ENCODE peak calls at places on chromosomes 2 and 18, in seven cellular contexts. One of them, this sample, is unnamed. For H3K4me1, the result is how much of the 10 kb centered on the place peaks cover.

GRCh38 chr2:19810637-19811036 is 91.1 kb downstream of the TTC32 start:
- DNase-seq in cardiac muscle cell: no peak
- DNase-seq in GM23338: no peak
- DNase-seq in CD8-positive, alpha-beta T cell: no peak
- DNase-seq in PC-9: peak
- DNase-seq in stomach: no peak
- DNase-seq in kidney: no peak
- DNase-seq in this sample: no peak

GRCh38 chr2:88053301-88053700 is 2.3 kb downstream of the KRCC1 start:
- DNase-seq in CD8-positive, alpha-beta T cell: no peak
- DNase-seq in PC-9: no peak
- DNase-seq in stomach: no peak
- DNase-seq in GM23338: no peak
- DNase-seq in kidney: no peak
- DNase-seq in cardiac muscle cell: peak
- DNase-seq in this sample: no peak

GRCh38 chr2:12037301-12037700 is 290.9 kb downstream of the LPIN1 start:
- DNase-seq in stomach: no peak
- DNase-seq in PC-9: no peak
- DNase-seq in GM23338: no peak
- DNase-seq in cardiac muscle cell: no peak
- DNase-seq in kidney: no peak
- DNase-seq in CD8-positive, alpha-beta T cell: no peak
- DNase-seq in this sample: no peak

GRCh38 chr2:84701880-84702279 is 179.0 kb downstream of the TRABD2A start:
- DNase-seq in GM23338: no peak
- DNase-seq in cardiac muscle cell: peak
- DNase-seq in kidney: no peak
- DNase-seq in stomach: no peak
- DNase-seq in PC-9: no peak
- DNase-seq in CD8-positive, alpha-beta T cell: no peak
- DNase-seq in this sample: no peak

GRCh38 chr2:12486205-12487118 is 230.3 kb upstream of the TRIB2 start:
- DNase-seq in cardiac muscle cell: no peak
- DNase-seq in PC-9: peak
- DNase-seq in kidney: no peak
- DNase-seq in CD8-positive, alpha-beta T cell: no peak
- DNase-seq in GM23338: peak
- DNase-seq in stomach: no peak
- DNase-seq in this sample: no peak

GRCh38 chr2:133416756-133417155 is 151.5 kb downstream of the NCKAP5 start:
- DNase-seq in PC-9: no peak
- DNase-seq in stomach: no peak
- DNase-seq in cardiac muscle cell: no peak
- DNase-seq in GM23338: no peak
- DNase-seq in kidney: no peak
- DNase-seq in CD8-positive, alpha-beta T cell: no peak
- DNase-seq in this sample: no peak

GRCh38 chr2:120365236-120365793 is 19.4 kb downstream of the INHBB start:
- DNase-seq in GM23338: no peak
- DNase-seq in kidney: peak
- DNase-seq in CD8-positive, alpha-beta T cell: no peak
- DNase-seq in PC-9: no peak
- DNase-seq in cardiac muscle cell: no peak
- DNase-seq in stomach: no peak
- DNase-seq in this sample: no peak

GRCh38 chr2:144288428-144288827 is 231.5 kb downstream of the ZEB2 start:
- DNase-seq in PC-9: no peak
- DNase-seq in stomach: no peak
- DNase-seq in CD8-positive, alpha-beta T cell: no peak
- DNase-seq in GM23338: peak
- DNase-seq in cardiac muscle cell: no peak
- DNase-seq in kidney: no peak
- DNase-seq in this sample: no peak

GRCh38 chr2:48532824-48533223 is 2.9 kb downstream of the STON1 start:
- DNase-seq in GM23338: no peak
- DNase-seq in PC-9: no peak
- DNase-seq in kidney: no peak
- DNase-seq in CD8-positive, alpha-beta T cell: no peak
- DNase-seq in cardiac muscle cell: no peak
- DNase-seq in stomach: no peak
- DNase-seq in this sample: no peak

GRCh38 chr18:59918320-59918755 is 18.5 kb downstream of the PMAIP1 start:
- DNase-seq in kidney: peak
- DNase-seq in GM23338: no peak
- DNase-seq in PC-9: peak
- DNase-seq in stomach: peak
- DNase-seq in CD8-positive, alpha-beta T cell: no peak
- DNase-seq in cardiac muscle cell: peak
- DNase-seq in this sample: no peak

GRCh38 chr18:70310560-70311320 is 21.9 kb downstream of the SOCS6 start:
- DNase-seq in CD8-positive, alpha-beta T cell: no peak
- DNase-seq in kidney: no peak
- DNase-seq in cardiac muscle cell: no peak
- DNase-seq in GM23338: no peak
- DNase-seq in PC-9: no peak
- DNase-seq in stomach: no peak
- DNase-seq in this sample: no peak
- H3K4me1 ChIP-seq in CD8-positive, alpha-beta T cell: under half
- H3K4me1 ChIP-seq in kidney: under half
- H3K4me1 ChIP-seq in cardiac muscle cell: under half
- H3K4me1 ChIP-seq in GM23338: under half
- H3K4me1 ChIP-seq in PC-9: under half
- H3K4me1 ChIP-seq in stomach: under half
- H3K4me1 ChIP-seq in this sample: under half

DNA sequence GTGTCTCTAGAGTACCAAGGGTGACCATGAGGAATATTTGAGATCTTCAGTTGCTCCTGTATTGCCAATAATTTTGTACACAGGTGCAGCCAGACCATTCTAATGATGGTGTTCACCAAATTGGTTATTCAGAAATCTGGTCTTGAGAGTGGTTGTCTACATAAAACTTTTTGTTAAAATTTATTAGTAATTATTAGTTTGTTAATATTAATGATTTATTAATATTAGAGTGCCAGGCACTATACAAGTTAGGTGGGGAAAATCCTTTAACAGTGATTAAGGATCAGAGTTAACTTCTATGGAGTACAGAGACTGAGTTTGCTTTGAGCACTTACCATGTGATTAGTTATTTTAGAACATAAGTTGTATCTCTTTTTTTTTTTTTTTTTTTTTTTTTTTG is 9.0 kb downstream of the EIF5B start:
- DNase-seq in CD8-positive, alpha-beta T cell: no peak
- DNase-seq in GM23338: no peak
- DNase-seq in stomach: no peak
- DNase-seq in cardiac muscle cell: no peak
- DNase-seq in PC-9: no peak
- DNase-seq in kidney: no peak
- DNase-seq in this sample: no peak
- TF ChIP-seq CTCF in CD8-positive, alpha-beta T cell: no peak
- TF ChIP-seq CTCF in GM23338: no peak
- TF ChIP-seq CTCF in stomach: no peak
- TF ChIP-seq CTCF in cardiac muscle cell: no peak
- TF ChIP-seq CTCF in PC-9: no peak
- TF ChIP-seq CTCF in kidney: no peak
- TF ChIP-seq CTCF in this sample: no peak

GRCh38 chr2:62143696-62144095 is 52.2 kb upstream of the B3GNT2 start:
- DNase-seq in PC-9: no peak
- DNase-seq in CD8-positive, alpha-beta T cell: no peak
- DNase-seq in GM23338: no peak
- DNase-seq in kidney: no peak
- DNase-seq in stomach: no peak
- DNase-seq in cardiac muscle cell: no peak
- DNase-seq in this sample: no peak
- H3K4me1 ChIP-seq in PC-9: under half
- H3K4me1 ChIP-seq in CD8-positive, alpha-beta T cell: under half
- H3K4me1 ChIP-seq in GM23338: under half
- H3K4me1 ChIP-seq in kidney: under half
- H3K4me1 ChIP-seq in stomach: under half
- H3K4me1 ChIP-seq in cardiac muscle cell: under half
- H3K4me1 ChIP-seq in this sample: under half

GRCh38 chr2:70904371-70905216 is 31.1 kb upstream of the ATP6V1B1 start:
- DNase-seq in kidney: no peak
- DNase-seq in GM23338: peak
- DNase-seq in CD8-positive, alpha-beta T cell: no peak
- DNase-seq in PC-9: no peak
- DNase-seq in cardiac muscle cell: no peak
- DNase-seq in stomach: no peak
- DNase-seq in this sample: no peak

GRCh38 chr2:70905443-70905842 is 30.3 kb upstream of the ATP6V1B1 start:
- DNase-seq in cardiac muscle cell: no peak
- DNase-seq in GM23338: no peak
- DNase-seq in kidney: no peak
- DNase-seq in CD8-positive, alpha-beta T cell: no peak
- DNase-seq in stomach: no peak
- DNase-seq in PC-9: no peak
- DNase-seq in this sample: no peak

GRCh38 chr2:70906022-70906421 is 29.7 kb upstream of the ATP6V1B1 start:
- DNase-seq in kidney: no peak
- DNase-seq in CD8-positive, alpha-beta T cell: no peak
- DNase-seq in GM23338: no peak
- DNase-seq in PC-9: no peak
- DNase-seq in stomach: peak
- DNase-seq in cardiac muscle cell: no peak
- DNase-seq in this sample: no peak

GRCh38 chr2:70907130-70907756 is 28.5 kb upstream of the ATP6V1B1 start:
- DNase-seq in GM23338: peak
- DNase-seq in CD8-positive, alpha-beta T cell: no peak
- DNase-seq in cardiac muscle cell: peak
- DNase-seq in kidney: no peak
- DNase-seq in PC-9: no peak
- DNase-seq in stomach: peak
- DNase-seq in this sample: no peak

DNA sequence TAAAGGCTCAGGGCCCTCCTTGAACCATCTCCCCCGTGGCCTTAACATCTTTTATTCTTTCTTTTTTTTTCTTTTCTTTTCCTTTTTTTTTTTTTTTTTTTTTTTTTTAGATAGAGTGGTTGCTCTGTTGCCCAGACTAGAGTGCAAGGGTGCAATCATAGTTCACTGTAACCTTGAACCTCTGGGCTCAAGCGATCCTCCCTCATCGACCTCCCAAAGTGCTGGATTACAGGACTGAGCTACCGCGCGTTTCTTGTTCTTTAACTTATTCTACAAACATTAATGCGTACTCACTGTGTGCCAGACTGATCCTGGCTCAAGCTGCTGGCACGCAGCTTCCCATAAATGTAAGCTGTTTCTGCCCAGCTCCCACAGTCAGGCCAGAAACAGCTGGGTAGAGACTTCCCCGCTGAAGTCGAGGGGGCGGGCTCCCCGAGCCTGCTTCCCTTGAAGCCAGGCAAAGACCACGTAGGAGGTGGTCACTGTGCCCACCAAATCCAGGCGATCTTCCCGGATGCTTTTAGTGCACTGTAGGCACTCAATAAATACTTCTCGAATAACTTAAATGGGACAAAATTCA is 29.2 kb upstream of the ATP6V1B1 start:
- DNase-seq in kidney: no peak
- DNase-seq in CD8-positive, alpha-beta T cell: no peak
- DNase-seq in GM23338: no peak
- DNase-seq in stomach: peak
- DNase-seq in PC-9: no peak
- DNase-seq in cardiac muscle cell: no peak
- DNase-seq in this sample: no peak
- TF ChIP-seq CTCF in kidney: no peak
- TF ChIP-seq CTCF in CD8-positive, alpha-beta T cell: no peak
- TF ChIP-seq CTCF in GM23338: no peak
- TF ChIP-seq CTCF in stomach: no peak
- TF ChIP-seq CTCF in PC-9: no peak
- TF ChIP-seq CTCF in cardiac muscle cell: no peak
- TF ChIP-seq CTCF in this sample: no peak

GRCh38 chr2:27278010-27278409 is 2.8 kb downstream of the DNAJC5G start:
- DNase-seq in cardiac muscle cell: no peak
- DNase-seq in stomach: no peak
- DNase-seq in PC-9: no peak
- DNase-seq in CD8-positive, alpha-beta T cell: no peak
- DNase-seq in kidney: no peak
- DNase-seq in GM23338: no peak
- DNase-seq in this sample: no peak
- H3K4me1 ChIP-seq in cardiac muscle cell: half or more
- H3K4me1 ChIP-seq in stomach: under half
- H3K4me1 ChIP-seq in PC-9: under half
- H3K4me1 ChIP-seq in CD8-positive, alpha-beta T cell: under half
- H3K4me1 ChIP-seq in kidney: under half
- H3K4me1 ChIP-seq in GM23338: under half
- H3K4me1 ChIP-seq in this sample: under half

DNA sequence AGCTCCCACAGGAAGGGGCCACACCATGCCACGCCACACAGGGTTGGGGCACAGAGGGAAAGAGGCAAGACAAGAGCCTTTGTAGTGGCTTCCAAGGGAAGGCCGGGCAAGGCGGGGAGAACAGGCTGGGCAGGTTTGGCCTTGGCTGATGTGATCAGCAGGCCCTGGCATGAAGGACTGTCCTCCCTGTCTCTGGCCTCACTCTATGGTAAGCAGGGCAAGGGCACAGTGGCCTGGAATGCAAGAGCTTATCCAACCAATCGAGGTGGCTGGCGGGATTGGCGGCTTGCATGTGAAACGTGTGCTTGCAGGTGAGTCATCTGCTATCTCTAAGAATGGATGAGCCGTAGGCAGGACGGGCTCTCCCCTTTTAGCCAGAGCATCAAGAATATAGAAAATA is 6.4 kb upstream of the ATP9B start:
- DNase-seq in kidney: no peak
- DNase-seq in PC-9: peak
- DNase-seq in stomach: peak
- DNase-seq in cardiac muscle cell: no peak
- DNase-seq in GM23338: no peak
- DNase-seq in CD8-positive, alpha-beta T cell: no peak
- DNase-seq in this sample: no peak
- TF ChIP-seq CTCF in kidney: no peak
- TF ChIP-seq CTCF in PC-9: no peak
- TF ChIP-seq CTCF in stomach: no peak
- TF ChIP-seq CTCF in cardiac muscle cell: no peak
- TF ChIP-seq CTCF in GM23338: no peak
- TF ChIP-seq CTCF in CD8-positive, alpha-beta T cell: no peak
- TF ChIP-seq CTCF in this sample: no peak

GRCh38 chr2:170350929-170351826 is 173.2 kb downstream of the MYO3B start:
- DNase-seq in kidney: no peak
- DNase-seq in cardiac muscle cell: no peak
- DNase-seq in stomach: no peak
- DNase-seq in PC-9: no peak
- DNase-seq in CD8-positive, alpha-beta T cell: no peak
- DNase-seq in GM23338: no peak
- DNase-seq in this sample: no peak

GRCh38 chr2:170354855-170355649 is 177.1 kb downstream of the MYO3B start:
- DNase-seq in PC-9: no peak
- DNase-seq in CD8-positive, alpha-beta T cell: no peak
- DNase-seq in cardiac muscle cell: no peak
- DNase-seq in GM23338: no peak
- DNase-seq in kidney: no peak
- DNase-seq in stomach: no peak
- DNase-seq in this sample: no peak

GRCh38 chr2:170359466-170359865 is 181.5 kb downstream of the MYO3B start:
- DNase-seq in stomach: no peak
- DNase-seq in PC-9: no peak
- DNase-seq in cardiac muscle cell: no peak
- DNase-seq in kidney: no peak
- DNase-seq in GM23338: no peak
- DNase-seq in CD8-positive, alpha-beta T cell: no peak
- DNase-seq in this sample: no peak

GRCh38 chr2:170354409-170354808 is 176.5 kb downstream of the MYO3B start:
- DNase-seq in kidney: no peak
- DNase-seq in CD8-positive, alpha-beta T cell: no peak
- DNase-seq in GM23338: peak
- DNase-seq in cardiac muscle cell: no peak
- DNase-seq in PC-9: no peak
- DNase-seq in stomach: no peak
- DNase-seq in this sample: no peak
- H3K4me1 ChIP-seq in kidney: under half
- H3K4me1 ChIP-seq in CD8-positive, alpha-beta T cell: under half
- H3K4me1 ChIP-seq in GM23338: under half
- H3K4me1 ChIP-seq in cardiac muscle cell: under half
- H3K4me1 ChIP-seq in PC-9: under half
- H3K4me1 ChIP-seq in stomach: under half
- H3K4me1 ChIP-seq in this sample: under half

GRCh38 chr18:46917808-46918600 is 602 bp downstream of the KATNAL2 start:
- DNase-seq in GM23338: peak
- DNase-seq in CD8-positive, alpha-beta T cell: no peak
- DNase-seq in cardiac muscle cell: peak
- DNase-seq in PC-9: no peak
- DNase-seq in kidney: no peak
- DNase-seq in stomach: no peak
- DNase-seq in this sample: no peak
- TF ChIP-seq CTCF in GM23338: no peak
- TF ChIP-seq CTCF in CD8-positive, alpha-beta T cell: no peak
- TF ChIP-seq CTCF in cardiac muscle cell: no peak
- TF ChIP-seq CTCF in PC-9: no peak
- TF ChIP-seq CTCF in kidney: no peak
- TF ChIP-seq CTCF in stomach: no peak
- TF ChIP-seq CTCF in this sample: no peak